ENCODE peak calls at places on chromosomes 16 and 17, in eight cellular contexts. O is choroid plexus epithelial cell, G is esophagus squamous epithelium, Y is B cell, B is mesothelial cell of epicardium, L is OCI-LY7, K is WTC11, T is AG04450. A is an unnamed sample.

GRCh38 chr17:76378548-76379274 is 5.7 kb upstream of the SPHK1 start:
- DNase-seq in O (no peak), G (no peak), Y (peak), B (no peak), L (no peak), K (no peak), T (no peak), A (no peak)

GRCh38 chr16:81601008-81601428 is 156.4 kb downstream of the CMIP start:
- DNase-seq in O (peak), G (no peak), Y (no peak), B (no peak), L (no peak), K (no peak), T (no peak), A (no peak)

GRCh38 chr16:58196898-58197313 is 1.0 kb downstream of the CSNK2A2 start:
- DNase-seq in O (peak), G (no peak), Y (no peak), B (no peak), L (peak), K (no peak), T (no peak), A (no peak)

GRCh38 chr16:75806487-75806886 is 80.2 kb upstream of the CPHXL start:
- DNase-seq in O (no peak), G (no peak), Y (no peak), B (no peak), L (no peak), K (no peak), T (no peak), A (no peak)

GRCh38 chr16:69397821-69398521 is 12.2 kb upstream of the TERF2 start:
- DNase-seq in O (peak), G (no peak), Y (no peak), B (no peak), L (peak), K (peak), T (no peak), A (peak)

GRCh38 chr17:78929908-78930775 is 5.0 kb upstream of the TIMP2 start:
- DNase-seq in O (no peak), G (no peak), Y (no peak), B (no peak), L (no peak), K (no peak), T (no peak), A (no peak)

GRCh38 chr16:66278604-66279262 is 87.8 kb upstream of the CDH5 start:
- DNase-seq in O (no peak), G (no peak), Y (no peak), B (no peak), L (no peak), K (no peak), T (no peak), A (no peak)

GRCh38 chr17:40022497-40022896 is 7.3 kb downstream of the CSF3 start:
- DNase-seq in O (no peak), G (no peak), Y (no peak), B (no peak), L (no peak), K (no peak), T (no peak), A (no peak)

GRCh38 chr17:1907216-1907631 is 77.4 kb downstream of the RPA1 start:
- DNase-seq in O (no peak), G (no peak), Y (no peak), B (no peak), L (no peak), K (no peak), T (no peak), A (no peak)

GRCh38 chr16:86117756-86118155 is 218.8 kb downstream of the IRF8 start:
- DNase-seq in O (no peak), G (no peak), Y (no peak), B (no peak), L (no peak), K (no peak), T (no peak), A (no peak)

GRCh38 chr16:83733301-83733700 is 74.5 kb upstream of the HSBP1 start:
- DNase-seq in O (peak), G (no peak), Y (no peak), B (no peak), L (no peak), K (no peak), T (peak), A (no peak)

GRCh38 chr17:69460963-69461922 is 46.7 kb downstream of the MAP2K6 start:
- DNase-seq in O (peak), G (no peak), Y (no peak), B (no peak), L (no peak), K (no peak), T (no peak), A (no peak)

GRCh38 chr16:56419740-56420548 is 5.4 kb downstream of the AMFR start:
- DNase-seq in O (no peak), G (no peak), Y (no peak), B (no peak), L (no peak), K (no peak), T (no peak), A (no peak)

GRCh38 chr16:81179219-81179618 is 59.3 kb upstream of the BCO1 start:
- DNase-seq in O (no peak), G (no peak), Y (no peak), B (no peak), L (no peak), K (no peak), T (no peak), A (no peak)

GRCh38 chr16:17273142-17273561 is 197.6 kb downstream of the XYLT1 start:
- DNase-seq in O (peak), G (no peak), Y (no peak), B (no peak), L (no peak), K (no peak), T (peak), A (no peak)

GRCh38 chr16:49556252-49557069 is 182.9 kb downstream of the C16orf78 start:
- DNase-seq in O (peak), G (no peak), Y (no peak), B (no peak), L (peak), K (peak), T (no peak), A (peak)

GRCh38 chr17:47727704-47728036 is 5.4 kb upstream of the TBX21 start:
- DNase-seq in O (no peak), G (no peak), Y (no peak), B (no peak), L (no peak), K (no peak), T (no peak), A (no peak)

GRCh38 chr17:16212793-16213192 is 2.5 kb downstream of the NCOR1 start:
- DNase-seq in O (no peak), G (no peak), Y (no peak), B (no peak), L (no peak), K (no peak), T (no peak), A (no peak)

GRCh38 chr17:28367641-28368305 is 2.3 kb downstream of the VTN start:
- DNase-seq in O (no peak), G (no peak), Y (no peak), B (no peak), L (no peak), K (no peak), T (no peak), A (no peak)

GRCh38 chr17:28364665-28365363 is at the start of gene SEBOX:
- DNase-seq in O (no peak), G (no peak), Y (no peak), B (no peak), L (no peak), K (no peak), T (no peak), A (no peak)

GRCh38 chr17:28365487-28365886 is 488 bp upstream of the SEBOX start:
- DNase-seq in O (no peak), G (no peak), Y (no peak), B (no peak), L (no peak), K (no peak), T (no peak), A (no peak)

GRCh38 chr17:28368306-28368831 is 1.7 kb downstream of the VTN start:
- DNase-seq in O (no peak), G (no peak), Y (no peak), B (no peak), L (no peak), K (no peak), T (no peak), A (no peak)

DNA sequence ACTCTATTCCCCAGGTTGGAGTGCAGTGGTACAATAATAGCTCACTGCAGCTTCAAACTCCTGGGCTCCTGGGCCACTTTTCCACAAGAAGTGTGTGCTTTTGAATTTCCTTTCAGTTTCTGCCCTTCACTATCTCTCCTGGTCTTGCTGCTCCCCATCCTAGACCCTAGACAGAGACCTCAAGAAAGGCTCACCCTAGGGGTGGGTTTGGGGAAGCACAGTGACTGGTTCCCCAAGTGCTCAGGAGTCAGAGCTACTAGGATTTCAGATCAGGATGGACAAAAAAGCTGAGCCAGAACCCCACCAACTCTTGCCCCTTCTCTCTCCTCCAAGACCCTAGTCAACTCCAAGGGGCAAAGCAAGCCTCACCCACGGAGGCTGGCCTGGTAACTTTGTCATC is 1.6 kb upstream of the SEBOX start:
- DNase-seq in O (no peak), G (no peak), Y (no peak), B (no peak), L (peak), K (no peak), T (no peak), A (no peak)
- TF ChIP-seq CTCF in O (peak), G (no peak), Y (no peak), B (no peak), L (peak), K (no peak), T (no peak), A (no peak)

GRCh38 chr16:27473101-27473900 is 71.3 kb downstream of the IL21R start:
- DNase-seq in O (no peak), G (no peak), Y (no peak), B (no peak), L (no peak), K (no peak), T (no peak), A (no peak)

GRCh38 chr16:27472091-27473020 is 70.4 kb downstream of the IL21R start:
- DNase-seq in O (no peak), G (no peak), Y (no peak), B (no peak), L (no peak), K (no peak), T (no peak), A (no peak)

GRCh38 chr16:27468941-27469531 is 67.1 kb downstream of the IL21R start:
- DNase-seq in O (no peak), G (no peak), Y (no peak), B (no peak), L (no peak), K (no peak), T (no peak), A (no peak)

GRCh38 chr16:27471661-27472060 is 69.7 kb downstream of the IL21R start:
- DNase-seq in O (no peak), G (no peak), Y (no peak), B (no peak), L (no peak), K (no peak), T (no peak), A (no peak)

DNA sequence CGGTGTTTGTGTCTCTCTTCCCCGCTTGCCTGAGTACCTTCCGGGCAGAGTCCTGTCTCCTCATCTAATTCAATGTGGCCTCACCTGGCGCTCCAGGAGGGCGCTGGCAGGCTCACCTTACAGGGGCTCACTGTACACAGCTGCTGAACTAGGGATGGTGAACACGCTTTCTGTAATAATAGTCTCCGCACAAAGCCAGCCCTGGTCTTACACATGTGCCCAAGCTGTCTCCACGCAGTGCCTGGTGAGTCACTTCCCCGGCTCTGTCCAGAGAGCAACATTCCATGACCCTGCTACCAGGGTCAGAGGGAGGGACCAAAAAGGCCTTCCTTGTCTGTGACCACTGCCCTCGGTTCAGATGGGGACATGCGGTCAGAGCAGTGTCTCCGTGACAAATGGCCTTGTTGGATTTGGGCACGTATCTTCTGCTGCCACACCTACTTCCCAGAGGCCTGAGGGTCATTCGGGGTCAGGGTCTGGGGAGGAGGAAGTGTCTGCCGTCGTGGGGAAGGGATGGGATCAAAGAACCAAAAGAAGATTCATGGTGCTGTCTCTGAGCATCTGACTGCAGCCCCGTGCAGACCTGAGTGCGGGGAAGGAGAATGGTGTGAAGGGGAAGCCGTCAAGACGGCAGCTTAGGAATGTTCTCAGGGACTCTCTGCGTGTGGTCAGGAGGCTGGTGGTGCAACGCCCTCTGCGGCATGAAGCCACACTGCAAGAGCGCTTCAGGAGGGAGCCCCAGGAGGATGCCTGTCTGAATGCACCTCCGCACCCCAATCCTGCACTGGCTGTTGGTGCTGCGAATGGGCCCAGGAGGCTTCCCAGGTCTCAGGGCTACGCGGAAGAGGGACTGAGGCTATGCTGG is 68.8 kb downstream of the IL21R start:
- DNase-seq in O (peak), G (no peak), Y (no peak), B (no peak), L (no peak), K (no peak), T (peak), A (no peak)
- TF ChIP-seq CTCF in O (peak), G (no peak), Y (no peak), B (no peak), L (no peak), K (no peak), T (no peak), A (no peak)

DNA sequence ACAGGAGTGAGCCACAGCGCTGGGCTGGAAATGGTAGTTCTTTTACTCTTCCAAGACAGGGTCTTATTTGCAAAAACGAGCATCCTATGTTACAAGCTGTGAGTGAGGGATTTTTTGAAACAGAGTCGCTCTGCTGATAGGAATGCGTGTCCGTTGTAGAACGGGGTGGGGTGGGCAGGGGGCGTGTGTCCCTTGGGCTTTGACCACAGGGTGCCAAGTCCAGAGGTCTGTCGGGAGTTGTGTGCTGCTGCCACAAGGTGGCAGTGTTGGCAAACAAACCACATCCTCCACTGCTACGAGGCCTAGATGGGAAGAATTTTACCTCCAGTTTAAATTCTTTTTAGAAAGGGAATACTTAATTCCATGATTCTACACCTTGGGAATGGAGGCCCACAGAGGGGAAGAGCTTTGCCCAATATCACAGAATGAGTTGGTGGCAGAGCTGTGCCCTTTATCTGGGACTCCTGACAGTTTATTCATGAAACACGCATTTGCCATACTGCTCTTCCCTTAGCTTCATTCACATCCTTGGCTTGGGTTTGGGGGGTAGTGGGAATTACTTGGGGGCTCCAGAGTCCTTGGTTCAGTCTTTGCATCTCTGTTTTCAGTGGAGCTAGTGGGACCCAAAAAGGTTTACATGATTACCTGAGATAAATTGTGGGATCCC is 30.6 kb upstream of the ETV4 start:
- DNase-seq in O (peak), G (no peak), Y (peak), B (peak), L (peak), K (peak), T (peak), A (peak)
- TF ChIP-seq CTCF in O (peak), G (peak), Y (peak), B (peak), L (peak), K (peak), T (peak), A (peak)

GRCh38 chr17:49513616-49514373 is 18.7 kb downstream of the NGFR start:
- DNase-seq in O (no peak), G (no peak), Y (no peak), B (no peak), L (no peak), K (no peak), T (no peak), A (no peak)

GRCh38 chr17:49515196-49515770 is 20.2 kb downstream of the NGFR start:
- DNase-seq in O (peak), G (no peak), Y (peak), B (no peak), L (no peak), K (peak), T (peak), A (peak)

GRCh38 chr17:49516190-49516589 is 21.1 kb downstream of the NGFR start:
- DNase-seq in O (peak), G (no peak), Y (peak), B (no peak), L (no peak), K (peak), T (no peak), A (no peak)

GRCh38 chr17:49513044-49513395 is 17.9 kb downstream of the NGFR start:
- DNase-seq in O (no peak), G (no peak), Y (no peak), B (no peak), L (no peak), K (no peak), T (no peak), A (no peak)

DNA sequence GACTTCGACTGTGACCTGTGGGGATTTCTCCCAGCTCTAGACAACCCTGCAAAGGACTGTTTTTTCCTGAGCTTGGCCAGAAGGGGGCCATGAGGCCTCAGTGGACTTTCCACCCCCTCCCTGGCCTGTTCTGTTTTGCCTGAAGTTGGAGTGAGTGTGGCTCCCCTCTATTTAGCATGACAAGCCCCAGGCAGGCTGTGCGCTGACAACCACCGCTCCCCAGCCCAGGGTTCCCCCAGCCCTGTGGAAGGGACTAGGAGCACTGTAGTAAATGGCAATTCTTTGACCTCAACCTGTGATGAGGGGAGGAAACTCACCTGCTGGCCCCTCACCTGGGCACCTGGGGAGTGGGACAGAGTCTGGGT is 19.3 kb downstream of the NGFR start:
- DNase-seq in O (peak), G (no peak), Y (no peak), B (no peak), L (no peak), K (peak), T (no peak), A (no peak)
- TF ChIP-seq CTCF in O (peak), G (peak), Y (no peak), B (peak), L (no peak), K (no peak), T (peak), A (peak)

GRCh38 chr16:50747206-50747956 is 5.5 kb downstream of the CYLD start:
- DNase-seq in O (peak), G (no peak), Y (peak), B (no peak), L (peak), K (no peak), T (no peak), A (no peak)
- TF ChIP-seq CTCF in O (peak), G (peak), Y (peak), B (no peak), L (peak), K (no peak), T (peak), A (peak)

GRCh38 chr17:73433501-73433900 is 121.7 kb upstream of the CDC42EP4 start:
- DNase-seq in O (no peak), G (no peak), Y (no peak), B (no peak), L (no peak), K (no peak), T (no peak), A (no peak)
- TF ChIP-seq CTCF in O (no peak), G (no peak), Y (no peak), B (no peak), L (no peak), K (no peak), T (no peak), A (no peak)

GRCh38 chr17:67801626-67802175 is 23.6 kb upstream of the BPTF start:
- DNase-seq in O (no peak), G (no peak), Y (no peak), B (no peak), L (no peak), K (peak), T (no peak), A (no peak)
- TF ChIP-seq CTCF in O (peak), G (no peak), Y (no peak), B (no peak), L (peak), K (peak), T (no peak), A (no peak)